ENCODE peak calls at places on chromosomes 16 and 17, in eight cellular contexts. J is GM23248, V is K562, S is fibroblast of lung, U is IMR-90, B is neural progenitor cell, O is MM.1S, I is A549. A is an unnamed sample.

GRCh38 chr17:53627511-53627910 is 195.2 kb upstream of the KIF2B start:
- DNase-seq in J (peak; percentile 69), V (no peak), S (peak; percentile 83), U (peak; percentile 69), B (no peak), O (no peak), I (peak; percentile 26), A (no peak)

GRCh38 chr17:82495844-82496528 is 23.5 kb upstream of the FOXK2 start:
- DNase-seq in J (no peak), V (no peak), S (no peak), U (no peak), B (no peak), O (no peak), I (no peak), A (peak; percentile 48)

GRCh38 chr16:15770512-15770911 is 86.3 kb downstream of the MYH11 start:
- DNase-seq in J (peak; percentile 67), V (no peak), S (peak; percentile 33), U (peak; percentile 77), B (no peak), O (no peak), I (no peak), A (no peak)

GRCh38 chr17:41308918-41309359 is at the start of gene KRTAP16-1:
- DNase-seq in J (no peak), V (no peak), S (no peak), U (no peak), B (no peak), O (no peak), I (no peak), A (no peak)

GRCh38 chr16:727291-727977 is 528 bp downstream of the HAGHL start:
- DNase-seq in J (peak; percentile 39), V (peak; percentile 35), S (no peak), U (no peak), B (peak; percentile 50), O (peak; percentile 47), I (no peak), A (no peak)

GRCh38 chr17:79975498-79976134 is 60.1 kb downstream of the TBC1D16 start:
- DNase-seq in J (no peak), V (no peak), S (no peak), U (no peak), B (no peak), O (no peak), I (no peak), A (no peak)

GRCh38 chr17:78602246-78602645 is 25.1 kb upstream of the DNAH17 start:
- DNase-seq in J (no peak), V (no peak), S (no peak), U (no peak), B (no peak), O (no peak), I (no peak), A (no peak)

GRCh38 chr17:4001048-4001590 is 36.9 kb upstream of the ATP2A3 start:
- DNase-seq in J (no peak), V (no peak), S (no peak), U (no peak), B (no peak), O (no peak), I (no peak), A (no peak)

GRCh38 chr17:64214950-64215349 is 48.1 kb downstream of the TEX2 start:
- DNase-seq in J (peak; percentile 68), V (no peak), S (no peak), U (no peak), B (no peak), O (no peak), I (no peak), A (no peak)

GRCh38 chr16:10314811-10315210 is 71.0 kb upstream of the ATF7IP2 start:
- DNase-seq in J (peak; percentile 24), V (no peak), S (no peak), U (no peak), B (no peak), O (peak; percentile 48), I (no peak), A (peak; percentile 65)

GRCh38 chr17:2233441-2233947 is 70.1 kb downstream of the SMG6 start:
- DNase-seq in J (peak; percentile 78), V (no peak), S (peak; percentile 79), U (peak; percentile 89), B (no peak), O (no peak), I (no peak), A (no peak)

GRCh38 chr16:28974007-28974436 is 556 bp upstream of the SPNS1 start:
- DNase-seq in J (peak; percentile 88), V (peak; percentile 71), S (peak; percentile 74), U (peak; percentile 65), B (peak; percentile 88), O (no peak), I (peak; percentile 73), A (peak; percentile 70)

GRCh38 chr17:78844301-78845005 is 3.8 kb upstream of the USP36 start:
- DNase-seq in J (peak; percentile 45), V (no peak), S (peak; percentile 30), U (peak; percentile 71), B (no peak), O (no peak), I (no peak), A (no peak)

GRCh38 chr16:90023078-90023447 is 3.8 kb upstream of the DBNDD1 start:
- DNase-seq in J (peak; percentile 44), V (no peak), S (no peak), U (no peak), B (no peak), O (no peak), I (no peak), A (no peak)
- H3K4me2 ChIP-seq in J (peak overlapping the region; percentile 98), V (peak overlapping the region; percentile 90), S (peak overlapping the region; percentile 74), U (peak overlapping the region; percentile 79), B (no peak overlapping the region), O (peak overlapping the region; percentile 76), I (peak overlapping the region; percentile 90), A (peak overlapping the region; percentile 91)

GRCh38 chr16:17133851-17134250 is 336.9 kb downstream of the XYLT1 start:
- DNase-seq in J (no peak), V (no peak), S (no peak), U (no peak), B (no peak), O (no peak), I (no peak), A (no peak)
- H3K4me2 ChIP-seq in J (no peak overlapping the region), V (no peak overlapping the region), S (no peak overlapping the region), U (no peak overlapping the region), B (no peak overlapping the region), O (peak overlapping the region; percentile 96), I (no peak overlapping the region), A (no peak overlapping the region)

GRCh38 chr17:69460963-69461922 is 46.7 kb downstream of the MAP2K6 start:
- DNase-seq in J (no peak), V (no peak), S (no peak), U (no peak), B (no peak), O (no peak), I (no peak), A (no peak)
- H3K4me2 ChIP-seq in J (no peak overlapping the region), V (no peak overlapping the region), S (no peak overlapping the region), U (no peak overlapping the region), B (peak overlapping the region; percentile 25), O (no peak overlapping the region), I (no peak overlapping the region), A (no peak overlapping the region)

GRCh38 chr17:39591958-39592954 is 15.5 kb downstream of the NEUROD2 start:
- DNase-seq in J (peak; percentile 49), V (peak; percentile 59), S (peak; percentile 55), U (peak; percentile 50), B (peak; percentile 92), O (peak; percentile 40), I (peak; percentile 64), A (peak; percentile 68)
- H3K4me2 ChIP-seq in J (no peak overlapping the region), V (no peak overlapping the region), S (no peak overlapping the region), U (no peak overlapping the region), B (no peak overlapping the region), O (no peak overlapping the region), I (no peak overlapping the region), A (no peak overlapping the region)

GRCh38 chr17:66491213-66491612 is 188.8 kb downstream of the PRKCA start:
- DNase-seq in J (no peak), V (no peak), S (no peak), U (no peak), B (no peak), O (no peak), I (no peak), A (no peak)
- H3K4me2 ChIP-seq in J (no peak overlapping the region), V (no peak overlapping the region), S (no peak overlapping the region), U (no peak overlapping the region), B (no peak overlapping the region), O (no peak overlapping the region), I (no peak overlapping the region), A (no peak overlapping the region)

DNA sequence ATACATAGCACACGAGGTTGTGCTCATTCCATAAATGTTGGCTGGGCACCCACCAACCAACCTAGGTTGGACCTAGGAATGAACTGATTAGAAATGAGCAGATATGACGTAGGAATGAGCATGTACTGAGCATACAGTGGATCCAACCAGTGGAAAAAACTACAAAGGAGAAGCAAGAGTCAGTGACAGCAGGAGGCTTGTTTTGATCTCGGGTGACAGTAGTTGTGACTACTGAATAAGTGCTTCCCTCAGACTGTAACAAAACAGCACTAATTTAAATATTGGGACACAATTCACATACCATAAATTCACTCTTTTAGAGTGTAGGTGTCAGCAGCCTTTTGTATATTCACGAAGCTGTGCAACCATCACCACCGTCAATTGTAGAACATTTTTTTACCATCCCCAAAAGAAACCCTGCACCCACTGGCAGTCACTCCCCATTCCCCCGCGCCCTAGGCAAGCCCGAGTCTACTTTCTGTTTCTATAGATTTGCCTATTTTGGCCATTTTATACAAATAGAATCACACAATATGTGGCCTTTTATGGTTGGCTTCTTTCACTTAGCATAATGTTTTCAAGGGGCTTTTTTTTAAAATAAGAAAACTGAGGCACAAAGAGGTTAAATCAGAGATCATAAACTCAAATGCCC is 7.0 kb downstream of the VAC14 start:
- DNase-seq in J (no peak), V (no peak), S (no peak), U (no peak), B (no peak), O (peak; percentile 59), I (no peak), A (no peak)
- H3K4me2 ChIP-seq in J (no peak overlapping the region), V (no peak overlapping the region), S (no peak overlapping the region), U (no peak overlapping the region), B (no peak overlapping the region), O (peak overlapping the region; percentile 90), I (no peak overlapping the region), A (no peak overlapping the region)